ENCODE peak calls at places on chromosome X, in four cellular contexts. Q is K562, J is HepG2, N is GM12878. I is an unnamed sample.

GRCh38 chrX:130216312-130216711 is 44.5 kb downstream of the RAB33A start:
- DNase-seq in N (no peak), J (no peak), Q (peak), I (no peak)

GRCh38 chrX:37776283-37776986 is 3.4 kb upstream of the CYBB start:
- DNase-seq in N (no peak), Q (no peak), J (no peak), I (no peak)

GRCh38 chrX:68183612-68184214 is 249.6 kb downstream of the OPHN1 start:
- DNase-seq in Q (peak), J (peak), N (no peak), I (peak)

GRCh38 chrX:128816919-128817318 is 706.4 kb downstream of the SMARCA1 start:
- DNase-seq in J (peak), Q (peak), N (no peak), I (no peak)

GRCh38 chrX:111041018-111041462 is 55.0 kb upstream of the PAK3 start:
- DNase-seq in J (peak), N (no peak), Q (no peak), I (no peak)

GRCh38 chrX:69357293-69357692 is 146.8 kb upstream of the NALF2 start:
- DNase-seq in J (no peak), Q (no peak), N (no peak), I (no peak)

GRCh38 chrX:21883258-21883657 is 27.5 kb downstream of the YY2 start:
- DNase-seq in Q (peak), J (peak), N (no peak), I (peak)

GRCh38 chrX:11725631-11726442 is 32.2 kb upstream of the MSL3 start:
- DNase-seq in N (no peak), Q (no peak), J (peak), I (no peak)

GRCh38 chrX:123331349-123331748 is 147.3 kb downstream of the GRIA3 start:
- DNase-seq in Q (no peak), J (no peak), N (no peak), I (no peak)

GRCh38 chrX:54358424-54359211 is 772 bp upstream of the WNK3 start:
- DNase-seq in J (no peak), Q (no peak), N (no peak), I (no peak)

GRCh38 chrX:70289168-70289792 is 447 bp downstream of the PDZD11 start:
- DNase-seq in Q (peak), N (no peak), J (no peak), I (no peak)

GRCh38 chrX:76555269-76555668 is 127.8 kb downstream of the MAGEE1 start:
- DNase-seq in N (no peak), J (no peak), Q (no peak), I (no peak)
- TF ChIP-seq REST in N (no peak), J (no peak), Q (no peak), I (no peak)

GRCh38 chrX:92247076-92247475 is 467.9 kb downstream of the PCDH11X start:
- DNase-seq in Q (no peak), J (no peak), N (no peak), I (no peak)
- TF ChIP-seq MYC in Q (no peak), J (no peak), N (no peak), I (no peak)

DNA sequence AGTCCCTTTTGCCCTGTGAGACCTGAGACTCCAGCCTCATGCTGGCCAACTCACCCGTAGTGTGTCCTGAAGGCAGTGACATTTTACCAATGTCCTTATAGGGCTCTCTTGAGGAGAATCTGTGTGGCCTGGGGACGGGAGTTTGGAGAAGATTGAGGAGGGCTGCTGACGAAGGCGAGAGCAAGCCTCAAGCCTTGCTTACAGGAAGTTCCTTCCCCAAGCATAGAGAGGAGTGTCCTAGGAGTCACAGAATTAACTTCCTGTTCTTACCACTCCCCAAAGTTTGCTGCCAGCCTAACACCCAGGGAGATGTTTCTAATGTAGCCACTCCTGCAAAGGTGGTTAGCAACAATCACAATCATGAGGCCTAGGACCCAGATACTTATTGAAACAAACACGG is at the start of gene NXF3:
- DNase-seq in Q (no peak), N (no peak), J (no peak), I (no peak)
- TF ChIP-seq REST in Q (no peak), N (no peak), J (no peak), I (no peak)

DNA sequence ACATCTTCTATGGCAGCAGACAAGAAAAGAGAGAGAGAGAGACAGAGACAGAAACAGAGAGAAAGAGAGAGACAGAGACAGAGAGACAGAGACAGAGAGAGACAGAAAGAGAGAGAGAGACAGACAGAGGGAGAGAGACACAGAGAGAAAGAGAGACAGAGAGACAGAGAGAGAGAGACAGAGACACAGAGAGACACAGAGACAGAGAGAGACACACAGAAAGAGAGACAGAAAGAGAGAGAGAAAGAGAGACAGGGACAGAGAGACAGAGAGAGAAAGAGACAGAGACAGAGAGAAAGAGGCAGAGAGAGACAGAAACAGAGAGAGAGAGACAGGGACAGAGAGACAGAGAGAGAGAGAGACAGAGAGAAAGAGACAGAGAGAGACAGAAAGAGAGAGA is 52.9 kb downstream of the CRLF2 start:
- DNase-seq in N (no peak), J (no peak), Q (no peak), I (no peak)
- TF ChIP-seq MYC in N (no peak), J (no peak), Q (no peak), I (no peak)

GRCh38 chrX:155069414-155069813 is 1.5 kb downstream of the CMC4 start:
- DNase-seq in J (no peak), N (no peak), Q (no peak), I (no peak)

GRCh38 chrX:155070663-155070974 is 317 bp downstream of the CMC4 start:
- DNase-seq in N (no peak), Q (no peak), J (no peak), I (peak)

GRCh38 chrX:155071694-155072215 is 447 bp downstream of the BRCC3 start:
- DNase-seq in N (no peak), J (no peak), Q (peak), I (no peak)

GRCh38 chrX:155070038-155070437 is 898 bp downstream of the CMC4 start:
- DNase-seq in Q (peak), J (no peak), N (no peak), I (no peak)

GRCh38 chrX:155070975-155071693 is at the start of the genes BRCC3, CMC4 and MTCP1:
- DNase-seq in N (peak), J (peak), Q (peak), I (peak)
- TF ChIP-seq REST in N (no peak), J (no peak), Q (peak), I (no peak)

DNA sequence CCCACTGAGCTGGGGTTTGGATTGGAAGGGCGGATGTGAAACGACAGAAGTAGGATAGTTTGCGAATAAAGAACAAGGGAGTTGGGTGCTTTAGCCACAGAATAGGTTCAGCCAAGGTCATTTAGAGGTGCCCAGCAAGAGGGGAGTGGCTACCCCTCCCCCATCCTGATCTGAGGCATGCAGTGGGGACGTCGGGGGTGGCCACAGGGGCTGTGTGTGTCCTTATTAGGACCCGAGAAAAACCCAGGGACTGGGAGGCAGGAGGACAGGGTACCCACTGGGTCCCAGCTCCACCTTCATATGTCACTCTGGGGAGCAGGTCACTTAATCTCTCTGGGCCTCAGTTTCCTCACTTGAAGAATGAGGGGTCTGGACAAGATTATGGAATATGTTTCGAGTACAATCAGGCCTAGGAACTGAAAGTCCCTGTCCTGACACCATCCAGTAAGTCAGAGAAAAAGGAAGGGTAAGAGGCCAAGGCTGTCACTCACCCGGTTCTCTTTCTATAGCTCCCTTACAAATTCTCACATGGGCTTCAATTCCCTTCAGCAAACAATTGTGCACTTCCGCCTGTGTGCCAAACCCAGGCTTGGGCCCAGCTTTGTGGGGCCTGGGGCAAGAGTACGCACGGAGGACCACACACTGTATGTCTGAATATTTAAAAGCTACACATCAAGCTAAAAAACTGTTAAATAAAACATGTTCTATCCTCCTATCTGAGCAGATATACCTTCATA is 4.2 kb upstream of the NYX start:
- DNase-seq in N (no peak), J (no peak), Q (no peak), I (no peak)
- TF ChIP-seq MYC in N (no peak), J (no peak), Q (no peak), I (no peak)

DNA sequence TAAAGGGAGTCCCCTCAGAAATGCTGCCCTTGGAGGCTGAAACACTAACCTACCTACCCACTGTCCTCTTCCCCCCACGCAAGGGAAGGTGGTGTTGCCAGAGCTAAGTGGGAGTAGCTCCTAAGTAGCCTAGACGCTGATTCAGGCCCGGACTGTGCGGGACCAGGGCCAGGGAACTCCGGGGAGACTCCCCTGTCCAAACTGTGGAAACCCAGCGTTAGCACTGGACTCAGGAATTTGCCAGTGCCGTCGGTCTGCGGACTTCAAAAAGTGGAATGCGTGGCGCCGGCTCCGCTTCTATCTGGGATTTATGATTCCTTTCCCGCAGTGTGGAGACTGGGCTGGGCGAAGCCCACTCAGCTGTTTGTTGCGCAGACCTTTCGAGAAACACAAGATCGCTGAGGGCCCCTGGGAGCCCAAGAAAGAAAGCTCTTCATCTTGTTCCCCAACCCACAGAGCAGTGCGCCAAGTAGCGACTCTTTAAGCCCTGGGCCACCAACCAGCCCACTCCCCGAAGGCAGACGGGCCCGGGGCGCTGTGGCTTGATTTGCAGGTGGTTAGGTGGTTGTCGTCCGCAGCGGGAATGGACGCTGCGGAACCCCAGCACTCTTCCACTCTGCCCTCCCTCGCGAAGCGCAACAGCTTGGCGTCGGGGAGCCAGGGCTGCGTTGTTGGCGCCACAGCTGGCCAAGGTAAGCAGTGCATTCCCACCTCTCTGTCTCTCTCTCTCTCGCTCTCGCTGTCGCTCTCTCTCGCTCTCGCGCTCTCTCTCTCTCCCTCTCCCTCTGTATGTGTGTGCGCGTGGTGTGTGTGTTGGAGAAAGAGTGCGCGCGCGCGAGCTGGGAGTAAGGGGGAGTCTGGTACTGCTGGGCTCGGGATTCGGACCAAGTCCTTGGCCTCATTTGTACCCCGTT is 2.0 kb downstream of the TMEM255A start:
- DNase-seq in N (peak), Q (no peak), J (peak), I (peak)
- TF ChIP-seq REST in N (no peak), Q (no peak), J (no peak), I (peak)

DNA sequence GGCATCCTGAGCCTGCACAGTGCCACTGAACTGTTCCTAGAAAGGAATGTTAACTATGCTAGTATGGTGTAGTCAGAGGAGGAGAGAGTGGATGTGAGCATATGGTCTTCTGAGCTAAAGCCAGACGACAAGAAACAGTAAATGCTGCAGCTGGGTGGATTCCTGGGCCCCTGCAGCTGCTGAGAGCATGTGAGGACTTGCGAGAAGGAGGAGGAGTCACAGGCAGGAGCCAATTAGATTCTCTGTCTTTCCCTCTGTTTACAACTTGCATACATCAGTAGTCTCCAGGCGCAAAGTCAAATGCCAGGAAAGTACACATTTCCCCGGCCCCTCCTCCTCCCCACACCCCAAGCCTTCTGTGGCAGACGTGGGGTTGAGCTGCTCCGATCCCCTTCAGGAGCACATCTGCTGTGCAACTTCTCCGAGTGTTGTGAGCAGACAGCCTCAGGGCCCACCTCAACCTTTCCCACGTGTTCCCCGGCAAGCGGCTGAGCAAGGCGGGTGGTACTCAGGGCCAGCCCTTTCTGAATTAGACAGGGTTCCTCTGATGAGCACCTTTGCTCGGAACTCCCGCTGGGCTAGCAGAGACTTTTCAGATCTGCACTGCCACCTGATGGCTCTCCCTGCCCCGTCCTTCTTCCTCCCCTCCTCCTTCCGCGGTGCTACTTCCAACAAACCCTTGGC is 108.7 kb upstream of the ATP6AP2 start:
- DNase-seq in Q (peak), J (peak), N (peak), I (peak)
- TF ChIP-seq MYC in Q (no peak), J (no peak), N (no peak), I (no peak)

DNA sequence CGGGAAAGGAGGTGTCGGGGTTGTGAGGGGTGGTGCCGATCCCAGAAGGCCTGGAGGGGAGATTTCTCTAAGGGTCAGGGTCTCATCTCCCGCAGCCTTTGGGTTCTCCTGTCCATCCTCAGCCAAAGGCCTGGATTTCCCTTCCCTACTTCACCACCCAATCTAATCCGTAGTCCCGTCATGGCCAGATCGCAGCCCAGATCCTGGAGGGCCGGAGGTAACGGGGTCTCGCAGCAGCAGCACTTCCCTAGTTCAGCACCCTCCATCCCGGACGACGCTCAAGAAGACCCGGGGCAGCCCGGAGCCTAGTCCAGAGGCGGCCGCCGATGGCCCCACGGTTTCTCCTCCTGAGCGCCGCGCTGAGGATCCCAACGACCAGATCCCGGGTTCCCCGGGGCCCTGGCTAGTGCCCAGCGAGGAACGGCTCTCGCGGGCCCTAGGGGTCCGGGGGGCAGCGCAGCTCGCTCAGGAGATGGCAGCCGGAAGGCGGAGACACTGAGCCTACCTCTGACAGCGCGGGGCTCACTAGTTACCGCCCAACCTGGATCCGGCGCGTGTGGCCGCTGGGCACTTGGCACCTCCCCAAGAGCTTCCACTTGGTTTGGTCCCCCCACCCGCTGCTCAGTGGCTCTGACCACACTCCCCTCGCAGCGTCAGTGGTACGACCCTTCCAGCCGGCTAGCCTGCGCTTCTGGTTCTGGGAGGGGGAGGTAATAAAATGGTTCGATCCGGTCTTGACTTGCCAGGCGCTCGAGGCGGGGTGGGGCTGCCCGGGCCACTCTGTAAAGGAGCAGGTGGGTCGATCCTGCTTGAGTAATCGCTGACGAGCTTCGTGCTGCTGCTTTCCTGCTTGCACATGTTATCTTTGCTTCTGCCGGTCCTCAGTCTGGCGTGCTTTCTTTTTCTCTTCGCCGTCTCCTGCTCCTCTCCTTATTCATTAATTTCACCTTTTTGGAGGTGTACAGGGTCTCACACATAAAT is 3.6 kb downstream of the MAGIX start:
- DNase-seq in N (peak), J (no peak), Q (peak), I (no peak)
- TF ChIP-seq REST in N (no peak), J (no peak), Q (no peak), I (no peak)

DNA sequence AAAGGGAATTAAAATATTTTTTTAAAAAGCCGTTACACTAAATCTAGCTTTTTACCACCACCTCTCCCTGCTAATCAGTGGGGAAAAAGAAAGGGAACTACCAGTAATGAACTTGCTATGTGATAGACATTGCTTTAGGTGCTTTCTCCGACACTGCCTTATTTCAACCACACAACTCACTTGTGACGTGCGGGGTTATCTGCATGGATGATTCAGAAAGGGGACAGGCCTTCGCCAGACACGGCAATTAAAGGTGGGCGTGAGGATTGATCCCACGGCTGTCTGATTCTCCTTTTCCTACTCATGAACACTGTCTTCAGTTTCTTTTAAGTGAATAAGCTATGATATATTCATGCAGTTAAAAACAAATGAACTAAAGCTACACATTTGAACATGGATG is 882 bp upstream of the CXCR3 start:
- DNase-seq in N (no peak), J (no peak), Q (no peak), I (no peak)
- TF ChIP-seq MYC in N (no peak), J (no peak), Q (no peak), I (no peak)

I was measured in A549.